ENCODE peak calls at places on chromosomes 2 and 18, in four cellular contexts. One of them, this sample, is unnamed.

GRCh38 chr18:25832008-25832604 is 258.3 kb downstream of the SS18 start:
- DNase-seq in HS-5: peak; percentile 22
- DNase-seq in activated CD4-positive, CD25-positive, alpha-beta regulatory T cell: no peak
- DNase-seq in Peyer's patch: peak; percentile 65
- DNase-seq in this sample: peak; percentile 52

GRCh38 chr2:239593455-239593854 is 192.6 kb upstream of the HDAC4 start:
- DNase-seq in HS-5: no peak
- DNase-seq in activated CD4-positive, CD25-positive, alpha-beta regulatory T cell: no peak
- DNase-seq in Peyer's patch: peak; percentile 9
- DNase-seq in this sample: no peak

GRCh38 chr2:216006164-216006663 is 7.1 kb downstream of the MREG start:
- DNase-seq in activated CD4-positive, CD25-positive, alpha-beta regulatory T cell: no peak
- DNase-seq in Peyer's patch: no peak
- DNase-seq in HS-5: no peak
- DNase-seq in this sample: no peak

GRCh38 chr2:227033471-227034148 is 130.4 kb downstream of the COL4A4 start:
- DNase-seq in HS-5: no peak
- DNase-seq in activated CD4-positive, CD25-positive, alpha-beta regulatory T cell: no peak
- DNase-seq in Peyer's patch: peak; percentile 61
- DNase-seq in this sample: peak; percentile 51

GRCh38 chr2:69298261-69298660 is 88.8 kb downstream of the GFPT1 start:
- DNase-seq in Peyer's patch: no peak
- DNase-seq in activated CD4-positive, CD25-positive, alpha-beta regulatory T cell: no peak
- DNase-seq in HS-5: peak; percentile 90
- DNase-seq in this sample: no peak

GRCh38 chr2:234003972-234004617 is 46.4 kb upstream of the SPP2 start:
- DNase-seq in HS-5: peak; percentile 87
- DNase-seq in Peyer's patch: no peak
- DNase-seq in activated CD4-positive, CD25-positive, alpha-beta regulatory T cell: no peak
- DNase-seq in this sample: no peak

GRCh38 chr2:136246086-136246669 is 128.2 kb upstream of the CXCR4 start:
- DNase-seq in HS-5: no peak
- DNase-seq in activated CD4-positive, CD25-positive, alpha-beta regulatory T cell: no peak
- DNase-seq in Peyer's patch: peak; percentile 79
- DNase-seq in this sample: peak; percentile 85

GRCh38 chr18:8977701-8978100 is 124.8 kb upstream of the NDUFV2 start:
- DNase-seq in activated CD4-positive, CD25-positive, alpha-beta regulatory T cell: no peak
- DNase-seq in Peyer's patch: no peak
- DNase-seq in HS-5: no peak
- DNase-seq in this sample: no peak

GRCh38 chr2:65096948-65097347 is 33.0 kb downstream of the RAB1A start:
- DNase-seq in activated CD4-positive, CD25-positive, alpha-beta regulatory T cell: no peak
- DNase-seq in Peyer's patch: no peak
- DNase-seq in HS-5: no peak
- DNase-seq in this sample: no peak

GRCh38 chr2:141439524-141439923 is 691.3 kb downstream of the LRP1B start:
- DNase-seq in activated CD4-positive, CD25-positive, alpha-beta regulatory T cell: no peak
- DNase-seq in HS-5: no peak
- DNase-seq in Peyer's patch: no peak
- DNase-seq in this sample: no peak

GRCh38 chr2:200373973-200374416 is 67.5 kb downstream of the SPATS2L start:
- DNase-seq in HS-5: no peak
- DNase-seq in activated CD4-positive, CD25-positive, alpha-beta regulatory T cell: peak; percentile 5
- DNase-seq in Peyer's patch: peak; percentile 52
- DNase-seq in this sample: peak; percentile 61

GRCh38 chr2:56626927-56627326 is 443.1 kb downstream of the CCDC85A start:
- DNase-seq in Peyer's patch: no peak
- DNase-seq in HS-5: no peak
- DNase-seq in activated CD4-positive, CD25-positive, alpha-beta regulatory T cell: no peak
- DNase-seq in this sample: no peak

GRCh38 chr18:3186678-3187658 is 32.8 kb downstream of the MYOM1 start:
- DNase-seq in activated CD4-positive, CD25-positive, alpha-beta regulatory T cell: no peak
- DNase-seq in Peyer's patch: no peak
- DNase-seq in HS-5: no peak
- DNase-seq in this sample: peak; percentile 43

GRCh38 chr18:58251416-58251815 is 207.4 kb downstream of the NEDD4L start:
- DNase-seq in Peyer's patch: no peak
- DNase-seq in activated CD4-positive, CD25-positive, alpha-beta regulatory T cell: no peak
- DNase-seq in HS-5: no peak
- DNase-seq in this sample: no peak

GRCh38 chr2:49619804-49620203 is 465.5 kb upstream of the FSHR start:
- DNase-seq in activated CD4-positive, CD25-positive, alpha-beta regulatory T cell: no peak
- DNase-seq in HS-5: no peak
- DNase-seq in Peyer's patch: no peak
- DNase-seq in this sample: no peak

GRCh38 chr2:156437876-156438410 is 1.8 kb downstream of the GPD2 start:
- DNase-seq in activated CD4-positive, CD25-positive, alpha-beta regulatory T cell: no peak
- DNase-seq in Peyer's patch: peak; percentile 68
- DNase-seq in HS-5: no peak
- DNase-seq in this sample: no peak

GRCh38 chr2:88765154-88765948 is 73.9 kb downstream of the RPIA start:
- DNase-seq in activated CD4-positive, CD25-positive, alpha-beta regulatory T cell: no peak
- DNase-seq in HS-5: peak; percentile 35
- DNase-seq in Peyer's patch: peak; percentile 77
- DNase-seq in this sample: peak; percentile 93

GRCh38 chr2:66478729-66479316 is 43.9 kb downstream of the MEIS1 start:
- DNase-seq in Peyer's patch: no peak
- DNase-seq in HS-5: no peak
- DNase-seq in activated CD4-positive, CD25-positive, alpha-beta regulatory T cell: no peak
- DNase-seq in this sample: no peak

GRCh38 chr2:179104736-179105135 is 54.8 kb upstream of the CCDC141 start:
- DNase-seq in HS-5: no peak
- DNase-seq in activated CD4-positive, CD25-positive, alpha-beta regulatory T cell: no peak
- DNase-seq in Peyer's patch: no peak
- DNase-seq in this sample: no peak

GRCh38 chr18:40877096-40877495 is 1077.9 kb upstream of the PIK3C3 start:
- DNase-seq in Peyer's patch: no peak
- DNase-seq in HS-5: peak; percentile 75
- DNase-seq in activated CD4-positive, CD25-positive, alpha-beta regulatory T cell: no peak
- DNase-seq in this sample: no peak

GRCh38 chr18:70072678-70073077 is 125.0 kb upstream of the CD226 start:
- DNase-seq in HS-5: no peak
- DNase-seq in Peyer's patch: no peak
- DNase-seq in activated CD4-positive, CD25-positive, alpha-beta regulatory T cell: no peak
- DNase-seq in this sample: no peak

GRCh38 chr2:167861574-167862193 is 385.7 kb downstream of the STK39 start:
- DNase-seq in activated CD4-positive, CD25-positive, alpha-beta regulatory T cell: no peak
- DNase-seq in Peyer's patch: no peak
- DNase-seq in HS-5: no peak
- DNase-seq in this sample: no peak

GRCh38 chr2:56801770-56802169 is 618.0 kb downstream of the CCDC85A start:
- DNase-seq in HS-5: peak; percentile 63
- DNase-seq in Peyer's patch: no peak
- DNase-seq in activated CD4-positive, CD25-positive, alpha-beta regulatory T cell: no peak
- DNase-seq in this sample: no peak

GRCh38 chr2:189306441-189307006 is 127.0 kb upstream of the COL5A2 start:
- DNase-seq in Peyer's patch: no peak
- DNase-seq in HS-5: no peak
- DNase-seq in activated CD4-positive, CD25-positive, alpha-beta regulatory T cell: no peak
- DNase-seq in this sample: no peak

GRCh38 chr2:105919826-105920225 is 175.1 kb downstream of the NCK2 start:
- DNase-seq in HS-5: no peak
- DNase-seq in activated CD4-positive, CD25-positive, alpha-beta regulatory T cell: peak; percentile 6
- DNase-seq in Peyer's patch: peak; percentile 67
- DNase-seq in this sample: peak; percentile 23